ENCODE peak calls at places on chromosomes 12 and 14, in ten cellular contexts. R, A, O, Z, K, C, T, U, G and Q are unnamed samples. For H3K4me1, the result is how much of the 10 kb centered on the place peaks cover.

GRCh38 chr14:23299558-23299957 is 3.1 kb downstream of the PPP1R3E start:
- DNase-seq in R (no peak), A (no peak), O (peak), Z (no peak), K (no peak), C (no peak), T (no peak), U (no peak), G (no peak), Q (no peak)

GRCh38 chr12:8080131-8080530 is 1.9 kb upstream of the NECAP1 start:
- DNase-seq in R (no peak), A (no peak), O (no peak), Z (no peak), K (no peak), C (no peak), T (no peak), U (no peak), G (no peak), Q (no peak)

GRCh38 chr14:88868558-88869159 is 44.2 kb downstream of the TTC8 start:
- DNase-seq in R (no peak), A (no peak), O (peak), Z (no peak), K (no peak), C (no peak), T (no peak), U (no peak), G (no peak), Q (no peak)

GRCh38 chr12:62632521-62632920 is 165.9 kb downstream of the MON2 start:
- DNase-seq in R (peak), A (no peak), O (no peak), Z (peak), K (no peak), C (peak), T (peak), U (peak), G (no peak), Q (peak)

GRCh38 chr14:57390806-57391562 is 598 bp downstream of the NAA30 start:
- DNase-seq in R (peak), A (no peak), O (peak), Z (no peak), K (no peak), C (peak), T (peak), U (no peak), G (peak), Q (peak)

GRCh38 chr12:124861492-124861891 is 2.2 kb downstream of the SCARB1 start:
- DNase-seq in R (no peak), A (no peak), O (no peak), Z (no peak), K (no peak), C (peak), T (peak), U (no peak), G (no peak), Q (no peak)

GRCh38 chr12:138898-139534 is 72.4 kb downstream of the IQSEC3 start:
- DNase-seq in R (peak), A (no peak), O (no peak), Z (no peak), K (no peak), C (peak), T (no peak), U (no peak), G (no peak), Q (peak)

GRCh38 chr14:64035143-64035542 is 182.3 kb downstream of the SYNE2 start:
- DNase-seq in R (no peak), A (no peak), O (no peak), Z (no peak), K (no peak), C (no peak), T (no peak), U (no peak), G (no peak), Q (no peak)

GRCh38 chr14:73771848-73772705 is 57.9 kb upstream of the PNMA1 start:
- DNase-seq in R (peak), A (peak), O (peak), Z (peak), K (peak), C (no peak), T (no peak), U (peak), G (peak), Q (peak)

GRCh38 chr12:39235990-39236767 is 206.7 kb downstream of the KIF21A start:
- DNase-seq in R (no peak), A (peak), O (no peak), Z (no peak), K (no peak), C (no peak), T (no peak), U (no peak), G (no peak), Q (no peak)

GRCh38 chr12:55743967-55744931 is 1.3 kb downstream of the GDF11 start:
- DNase-seq in R (peak), A (no peak), O (peak), Z (no peak), K (no peak), C (peak), T (no peak), U (no peak), G (no peak), Q (no peak)

GRCh38 chr12:100229876-100230275 is 29.3 kb downstream of the ACTR6 start:
- DNase-seq in R (no peak), A (peak), O (no peak), Z (no peak), K (no peak), C (no peak), T (no peak), U (no peak), G (no peak), Q (no peak)

GRCh38 chr14:101713641-101714349 is 47.7 kb upstream of the PPP2R5C start:
- DNase-seq in R (no peak), A (no peak), O (no peak), Z (peak), K (peak), C (no peak), T (no peak), U (no peak), G (peak), Q (no peak)

GRCh38 chr12:108374596-108375320 is 35.6 kb upstream of the CMKLR1 start:
- DNase-seq in R (no peak), A (no peak), O (no peak), Z (no peak), K (no peak), C (no peak), T (no peak), U (no peak), G (no peak), Q (no peak)

GRCh38 chr12:57429473-57430116 is 1.2 kb downstream of the R3HDM2 start:
- DNase-seq in R (no peak), A (peak), O (no peak), Z (no peak), K (no peak), C (no peak), T (no peak), U (no peak), G (no peak), Q (no peak)

GRCh38 chr12:49744363-49744885 is 3.1 kb downstream of the TMBIM6 start:
- DNase-seq in R (no peak), A (no peak), O (no peak), Z (no peak), K (no peak), C (no peak), T (no peak), U (no peak), G (no peak), Q (no peak)
- H3K4me1 ChIP-seq in R (under half), A (under half), O (under half), Z (under half), K (half or more), C (half or more), T (under half), U (half or more), G (half or more), Q (half or more)

GRCh38 chr14:98175436-98175835 is 1096.6 kb downstream of the BCL11B start:
- DNase-seq in R (no peak), A (no peak), O (no peak), Z (no peak), K (no peak), C (no peak), T (no peak), U (no peak), G (no peak), Q (no peak)
- H3K4me1 ChIP-seq in R (under half), A (under half), O (under half), Z (under half), K (half or more), C (under half), T (under half), U (under half), G (half or more), Q (under half)

DNA sequence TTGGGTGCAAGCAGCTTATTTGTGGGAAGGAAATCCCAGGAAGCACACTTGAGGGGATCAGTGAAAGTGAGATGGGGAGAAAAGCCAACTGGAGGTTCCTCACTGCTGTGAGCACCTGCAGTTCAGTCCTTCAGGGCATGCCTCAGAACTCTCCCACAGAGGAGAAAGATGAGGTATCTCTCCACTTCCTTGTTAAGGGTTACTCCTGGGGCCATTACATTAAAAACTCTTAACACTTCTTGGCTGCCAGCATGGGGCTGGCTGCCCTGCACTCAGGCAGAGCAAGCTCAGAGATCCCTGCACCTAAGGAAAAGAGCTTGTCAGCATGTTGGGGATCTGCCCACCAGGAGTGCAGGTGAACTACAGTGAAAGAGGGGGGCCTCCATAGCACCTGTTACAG is 28.8 kb downstream of the FERMT2 start:
- DNase-seq in R (no peak), A (no peak), O (no peak), Z (no peak), K (no peak), C (no peak), T (no peak), U (no peak), G (no peak), Q (no peak)
- H3K4me1 ChIP-seq in R (under half), A (under half), O (under half), Z (under half), K (under half), C (half or more), T (half or more), U (half or more), G (under half), Q (half or more)

GRCh38 chr14:61076531-61076930 is 95.5 kb downstream of the SLC38A6 start:
- DNase-seq in R (no peak), A (no peak), O (peak), Z (no peak), K (no peak), C (no peak), T (no peak), U (no peak), G (no peak), Q (no peak)
- H3K4me1 ChIP-seq in R (under half), A (under half), O (half or more), Z (under half), K (under half), C (under half), T (under half), U (under half), G (under half), Q (under half)

GRCh38 chr12:96199465-96199864 is 5.3 kb downstream of the ELK3 start:
- DNase-seq in R (no peak), A (no peak), O (no peak), Z (no peak), K (no peak), C (no peak), T (no peak), U (no peak), G (no peak), Q (no peak)
- H3K4me1 ChIP-seq in R (under half), A (under half), O (under half), Z (under half), K (under half), C (half or more), T (under half), U (under half), G (under half), Q (under half)

GRCh38 chr12:4119157-4119761 is 154.3 kb upstream of the CCND2 start:
- DNase-seq in R (no peak), A (no peak), O (no peak), Z (no peak), K (no peak), C (no peak), T (no peak), U (no peak), G (peak), Q (no peak)
- H3K4me1 ChIP-seq in R (under half), A (under half), O (under half), Z (under half), K (under half), C (under half), T (under half), U (under half), G (under half), Q (under half)

GRCh38 chr12:64220046-64220445 is 2.0 kb downstream of the KICS2 start:
- DNase-seq in R (no peak), A (no peak), O (no peak), Z (no peak), K (no peak), C (no peak), T (no peak), U (no peak), G (no peak), Q (no peak)
- H3K4me1 ChIP-seq in R (under half), A (under half), O (under half), Z (under half), K (under half), C (under half), T (under half), U (under half), G (under half), Q (under half)

GRCh38 chr14:52351561-52352491 is 37.7 kb downstream of the PTGER2 start:
- DNase-seq in R (no peak), A (no peak), O (no peak), Z (peak), K (no peak), C (no peak), T (no peak), U (no peak), G (peak), Q (no peak)

GRCh38 chr14:52351191-52351560 is 37.1 kb downstream of the PTGER2 start:
- DNase-seq in R (no peak), A (no peak), O (no peak), Z (peak), K (no peak), C (no peak), T (no peak), U (no peak), G (no peak), Q (no peak)

GRCh38 chr14:52354257-52354656 is 40.1 kb downstream of the PTGER2 start:
- DNase-seq in R (no peak), A (no peak), O (no peak), Z (no peak), K (no peak), C (no peak), T (no peak), U (no peak), G (no peak), Q (no peak)

GRCh38 chr14:52350445-52350844 is 36.3 kb downstream of the PTGER2 start:
- DNase-seq in R (no peak), A (no peak), O (no peak), Z (no peak), K (no peak), C (no peak), T (no peak), U (no peak), G (no peak), Q (no peak)

GRCh38 chr14:52352546-52352945 is 38.4 kb downstream of the PTGER2 start:
- DNase-seq in R (no peak), A (no peak), O (no peak), Z (no peak), K (no peak), C (no peak), T (no peak), U (no peak), G (no peak), Q (no peak)
- H3K4me1 ChIP-seq in R (under half), A (under half), O (under half), Z (under half), K (half or more), C (under half), T (under half), U (under half), G (half or more), Q (under half)

GRCh38 chr12:105234197-105234596 is 1.8 kb downstream of the APPL2 start:
- DNase-seq in R (no peak), A (no peak), O (peak), Z (no peak), K (no peak), C (no peak), T (no peak), U (no peak), G (no peak), Q (no peak)

GRCh38 chr12:105237671-105238070 is 1.7 kb upstream of the APPL2 start:
- DNase-seq in R (no peak), A (no peak), O (no peak), Z (no peak), K (no peak), C (no peak), T (no peak), U (no peak), G (no peak), Q (no peak)

GRCh38 chr12:105233045-105233905 is 2.7 kb downstream of the APPL2 start:
- DNase-seq in R (no peak), A (no peak), O (no peak), Z (no peak), K (no peak), C (no peak), T (no peak), U (no peak), G (no peak), Q (no peak)

GRCh38 chr12:105235747-105236476 is at the start of gene APPL2:
- DNase-seq in R (peak), A (peak), O (peak), Z (peak), K (peak), C (peak), T (peak), U (peak), G (peak), Q (peak)

GRCh38 chr12:105235299-105235746 is 651 bp downstream of the APPL2 start:
- DNase-seq in R (peak), A (peak), O (peak), Z (no peak), K (no peak), C (no peak), T (no peak), U (no peak), G (no peak), Q (no peak)
- H3K4me1 ChIP-seq in R (under half), A (under half), O (under half), Z (under half), K (under half), C (half or more), T (under half), U (under half), G (under half), Q (under half)

GRCh38 chr12:75774309-75775052 is 257.1 kb downstream of the PHLDA1 start:
- DNase-seq in R (no peak), A (no peak), O (peak), Z (no peak), K (no peak), C (no peak), T (no peak), U (no peak), G (no peak), Q (no peak)
- H3K4me1 ChIP-seq in R (under half), A (under half), O (under half), Z (under half), K (under half), C (under half), T (under half), U (under half), G (under half), Q (under half)